ENCODE peak calls at places on chromosomes 16 and 17, in seven cellular contexts. F is lung, E is RWPE2, O is mucosa of descending colon, V is activated B cell treated with CpG ODN at 0.5 μM for 24 hours, P is upper lobe of right lung, R is T-cell. N is an unnamed sample.

GRCh38 chr17:28004344-28004743 is 38.1 kb upstream of the NLK start:
- ATAC-seq in F (no peak), E (no peak), O (no peak), V (no peak), P (no peak), R (no peak), N (no peak)

GRCh38 chr17:40547079-40547784 is 18.0 kb downstream of the CCR7 start:
- ATAC-seq in F (no peak), E (peak), O (peak), V (peak), P (no peak), R (peak), N (no peak)

GRCh38 chr16:67404740-67405226 is 11.5 kb upstream of the TPPP3 start:
- ATAC-seq in F (peak), E (peak), O (peak), V (no peak), P (peak), R (no peak), N (no peak)

GRCh38 chr16:74877706-74878105 is 103.1 kb upstream of the FA2H start:
- ATAC-seq in F (no peak), E (no peak), O (no peak), V (no peak), P (no peak), R (no peak), N (no peak)

GRCh38 chr16:63372283-63372682 is 1336.0 kb upstream of the CDH8 start:
- ATAC-seq in F (no peak), E (no peak), O (no peak), V (no peak), P (no peak), R (no peak), N (no peak)

GRCh38 chr16:56012479-56012811 is 137.3 kb upstream of the CES5A start:
- ATAC-seq in F (no peak), E (no peak), O (no peak), V (no peak), P (no peak), R (no peak), N (no peak)

GRCh38 chr17:65243838-65244237 is 106.7 kb downstream of the RGS9 start:
- ATAC-seq in F (no peak), E (no peak), O (peak), V (no peak), P (peak), R (no peak), N (peak)

GRCh38 chr17:55224746-55225145 is 40.0 kb upstream of the HLF start:
- ATAC-seq in F (no peak), E (no peak), O (no peak), V (no peak), P (no peak), R (no peak), N (no peak)

GRCh38 chr17:5607946-5608345 is 23.6 kb upstream of the NLRP1 start:
- ATAC-seq in F (no peak), E (no peak), O (no peak), V (no peak), P (no peak), R (no peak), N (no peak)

GRCh38 chr17:63069245-63069644 is 103.2 kb downstream of the TANC2 start:
- ATAC-seq in F (no peak), E (no peak), O (no peak), V (no peak), P (no peak), R (no peak), N (no peak)

GRCh38 chr17:31533546-31534155 is 142.2 kb downstream of the RAB11FIP4 start:
- ATAC-seq in F (no peak), E (peak), O (no peak), V (no peak), P (peak), R (no peak), N (peak)

GRCh38 chr17:31789707-31790505 is 69.1 kb downstream of the COPRS start:
- ATAC-seq in F (no peak), E (no peak), O (no peak), V (peak), P (no peak), R (no peak), N (no peak)

GRCh38 chr17:31678431-31678830 is 180.6 kb downstream of the COPRS start:
- ATAC-seq in F (no peak), E (peak), O (no peak), V (no peak), P (no peak), R (no peak), N (no peak)

GRCh38 chr17:6775871-6776405 is at the start of gene FBXO39:
- ATAC-seq in F (no peak), E (peak), O (no peak), V (no peak), P (peak), R (no peak), N (no peak)

GRCh38 chr16:74298104-74298503 is 1.5 kb downstream of the PSMD7 start:
- ATAC-seq in F (no peak), E (no peak), O (no peak), V (no peak), P (no peak), R (no peak), N (no peak)

GRCh38 chr17:28553000-28553505 is 629 bp upstream of the UNC119 start:
- ATAC-seq in F (no peak), E (no peak), O (no peak), V (no peak), P (no peak), R (no peak), N (no peak)

GRCh38 chr16:55384848-55385247 is 60.8 kb downstream of the IRX6 start:
- ATAC-seq in F (no peak), E (no peak), O (no peak), V (no peak), P (no peak), R (no peak), N (no peak)

GRCh38 chr17:39011907-39012468 is 44.8 kb upstream of the FBXO47 start:
- ATAC-seq in F (no peak), E (no peak), O (no peak), V (no peak), P (no peak), R (no peak), N (no peak)

GRCh38 chr16:30805056-30805369 is 18.0 kb upstream of the ZNF629 start:
- ATAC-seq in F (no peak), E (no peak), O (peak), V (no peak), P (peak), R (peak), N (no peak)

GRCh38 chr17:43528319-43528987 is 17.7 kb downstream of the ETV4 start:
- ATAC-seq in F (no peak), E (no peak), O (peak), V (no peak), P (no peak), R (no peak), N (no peak)

GRCh38 chr16:8966781-8967436 is 3.2 kb upstream of the USP7 start:
- ATAC-seq in F (no peak), E (no peak), O (peak), V (no peak), P (peak), R (no peak), N (no peak)

GRCh38 chr17:4711671-4712111 is 1.3 kb downstream of the ARRB2 start:
- ATAC-seq in F (peak), E (no peak), O (peak), V (no peak), P (peak), R (no peak), N (no peak)

GRCh38 chr17:17467720-17468119 is 9.1 kb upstream of the MED9 start:
- ATAC-seq in F (no peak), E (peak), O (peak), V (no peak), P (no peak), R (no peak), N (no peak)

GRCh38 chr17:45824475-45824874 is 20.2 kb upstream of the SPPL2C start:
- ATAC-seq in F (no peak), E (no peak), O (no peak), V (no peak), P (no peak), R (no peak), N (no peak)

GRCh38 chr17:43769859-43770258 is 8.9 kb downstream of the DUSP3 start:
- ATAC-seq in F (no peak), E (no peak), O (no peak), V (no peak), P (no peak), R (no peak), N (no peak)

GRCh38 chr16:66020642-66021041 is 345.8 kb upstream of the CDH5 start:
- ATAC-seq in F (no peak), E (peak), O (no peak), V (no peak), P (peak), R (no peak), N (no peak)

GRCh38 chr17:40496634-40497420 is 4.6 kb downstream of the TNS4 start:
- ATAC-seq in F (no peak), E (no peak), O (no peak), V (no peak), P (no peak), R (no peak), N (no peak)

GRCh38 chr16:11139624-11140375 is 116.2 kb downstream of the SOCS1 start:
- ATAC-seq in F (no peak), E (no peak), O (no peak), V (no peak), P (no peak), R (peak), N (no peak)

GRCh38 chr17:4822835-4823234 is 10.3 kb upstream of the MINK1 start:
- ATAC-seq in F (no peak), E (no peak), O (no peak), V (no peak), P (no peak), R (no peak), N (no peak)

GRCh38 chr17:31320791-31321190 is 631 bp downstream of the EVI2A start:
- ATAC-seq in F (no peak), E (no peak), O (peak), V (no peak), P (peak), R (no peak), N (peak)

GRCh38 chr17:75237100-75238014 is 24.0 kb downstream of the GGA3 start:
- ATAC-seq in F (no peak), E (no peak), O (no peak), V (no peak), P (no peak), R (no peak), N (no peak)

GRCh38 chr16:10608687-10609409 is 28.4 kb upstream of the EMP2 start:
- ATAC-seq in F (peak), E (peak), O (peak), V (no peak), P (peak), R (no peak), N (peak)

GRCh38 chr17:39000021-39000601 is 32.9 kb upstream of the FBXO47 start:
- ATAC-seq in F (no peak), E (no peak), O (no peak), V (no peak), P (no peak), R (no peak), N (no peak)

GRCh38 chr17:42198897-42199296 is 4.6 kb upstream of the GHDC start:
- ATAC-seq in F (no peak), E (no peak), O (no peak), V (peak), P (peak), R (no peak), N (no peak)